ENCODE peak calls at places on chromosomes 11 and 22, in seven cellular contexts. E is AG20443; R is foreskin fibroblast; M is T-helper 2 cell; H is activated T-helper 1 cell treated with anti-CD3 and anti-CD28 coated beads, Interleukin-2, amount 50 U/mL, for 16 hours; A is NCI-H1417 treated with DMSO at 0.1 percent for 48 hours; P is activated T-cell treated with anti-CD3 and anti-CD28 coated beads for 24 hours. W is an unnamed sample.

GRCh38 chr22:41780714-41781507 is 19.6 kb upstream of the CCDC134 start:
- DNase-seq in P (peak; percentile 84), E (peak; percentile 57), R (peak; percentile 41), H (peak; percentile 73), M (peak; percentile 87), A (no peak), W (no peak)

GRCh38 chr11:95671768-95672167 is 117.8 kb downstream of the FAM76B start:
- DNase-seq in R (peak; percentile 56), A (no peak), H (no peak), P (no peak), M (no peak), E (peak; percentile 29), W (no peak)

GRCh38 chr22:40035351-40035750 is 40.6 kb downstream of the FAM83F start:
- DNase-seq in M (no peak), E (no peak), H (no peak), R (no peak), P (no peak), A (no peak), W (no peak)

GRCh38 chr22:43818981-43819690 is 7.0 kb upstream of the EFCAB6 start:
- DNase-seq in P (no peak), M (no peak), H (no peak), R (no peak), A (no peak), E (no peak), W (no peak)

GRCh38 chr22:40107756-40108437 is 69.8 kb upstream of the TNRC6B start:
- DNase-seq in A (no peak), M (no peak), P (peak; percentile 26), R (peak; percentile 67), H (no peak), E (peak; percentile 83), W (no peak)

GRCh38 chr22:32380991-32381390 is 23.3 kb downstream of the RFPL3 start:
- DNase-seq in P (no peak), R (no peak), M (no peak), H (no peak), A (no peak), E (no peak), W (no peak)

GRCh38 chr22:38290347-38290746 is 17.5 kb upstream of the TMEM184B start:
- DNase-seq in E (no peak), P (no peak), M (no peak), A (no peak), H (no peak), R (no peak), W (no peak)

GRCh38 chr11:66996609-66997273 is 21.6 kb downstream of the C11orf86 start:
- DNase-seq in H (no peak), E (peak; percentile 80), P (no peak), R (peak; percentile 23), M (no peak), A (no peak), W (no peak)

GRCh38 chr11:133955091-133955846 is 1.5 kb downstream of the IGSF9B start:
- DNase-seq in R (no peak), M (peak; percentile 32), A (no peak), P (no peak), E (no peak), H (no peak), W (no peak)

GRCh38 chr11:11034476-11034875 is 176.6 kb upstream of the ZBED5 start:
- DNase-seq in M (no peak), R (no peak), P (no peak), A (no peak), E (no peak), H (no peak), W (no peak)

GRCh38 chr11:119964136-119965025 is 173.5 kb downstream of the TRIM29 start:
- DNase-seq in H (no peak), R (no peak), A (no peak), E (no peak), P (no peak), M (no peak), W (no peak)

GRCh38 chr11:118843518-118843917 is 40.2 kb upstream of the CXCR5 start:
- DNase-seq in E (no peak), A (no peak), R (peak; percentile 12), H (no peak), P (no peak), M (no peak), W (no peak)

GRCh38 chr11:72069200-72069599 is 11.1 kb downstream of the NUMA1 start:
- DNase-seq in R (peak; percentile 72), A (no peak), P (no peak), E (no peak), M (no peak), H (no peak), W (no peak)

GRCh38 chr11:120054016-120054752 is 83.7 kb downstream of the TRIM29 start:
- DNase-seq in H (no peak), A (no peak), M (no peak), P (no peak), R (no peak), E (no peak), W (no peak)

GRCh38 chr11:130816516-130816915 is 99.8 kb downstream of the SNX19 start:
- DNase-seq in M (no peak), H (no peak), R (peak; percentile 42), A (no peak), P (no peak), E (no peak), W (no peak)

GRCh38 chr11:8577791-8578581 is 16.0 kb downstream of the STK33 start:
- DNase-seq in M (no peak), E (no peak), P (no peak), R (peak; percentile 43), A (no peak), H (no peak), W (no peak)

GRCh38 chr22:26285632-26286031 is 116.4 kb downstream of the SEZ6L start:
- DNase-seq in R (no peak), H (no peak), E (no peak), P (no peak), M (no peak), A (no peak), W (no peak)

GRCh38 chr11:6365659-6366058 is 24.6 kb upstream of the SMPD1 start:
- DNase-seq in M (no peak), R (no peak), E (no peak), H (no peak), A (no peak), P (no peak), W (no peak)

GRCh38 chr11:63738720-63739360 is 29.7 kb downstream of the ZFTA start:
- DNase-seq in R (peak; percentile 90), E (peak; percentile 67), A (peak; percentile 35), P (peak; percentile 53), H (peak; percentile 38), M (peak; percentile 37), W (no peak)

GRCh38 chr11:130765951-130766649 is 150.2 kb downstream of the SNX19 start:
- DNase-seq in M (no peak), A (no peak), H (no peak), R (peak; percentile 85), P (no peak), E (no peak), W (no peak)

GRCh38 chr22:30843245-30843644 is 125.3 kb downstream of the MORC2 start:
- DNase-seq in M (no peak), P (no peak), R (no peak), A (no peak), H (no peak), E (no peak), W (no peak)

GRCh38 chr11:64353101-64353738 is 5.7 kb upstream of the RPS6KA4 start:
- DNase-seq in H (no peak), E (no peak), M (no peak), R (no peak), P (no peak), A (peak; percentile 54), W (no peak)

GRCh38 chr22:45904236-45904635 is 72.7 kb downstream of the WNT7B start:
- DNase-seq in A (no peak), M (no peak), H (no peak), E (no peak), R (no peak), P (no peak), W (no peak)

GRCh38 chr11:43021466-43021865 is 290.3 kb upstream of the API5 start:
- DNase-seq in M (no peak), R (no peak), H (no peak), P (no peak), E (no peak), A (no peak), W (no peak)

GRCh38 chr22:26968873-26969272 is 311.5 kb downstream of the MIAT start:
- DNase-seq in E (peak; percentile 32), R (no peak), M (no peak), P (no peak), A (no peak), H (no peak), W (no peak)

GRCh38 chr11:12706531-12707499 is 32.6 kb downstream of the TEAD1 start:
- DNase-seq in M (no peak), R (peak; percentile 58), E (no peak), H (no peak), A (peak; percentile 31), P (no peak), W (no peak)

GRCh38 chr11:18775492-18776292 is 15.9 kb downstream of the PTPN5 start:
- DNase-seq in M (peak; percentile 13), R (peak; percentile 70), P (peak; percentile 46), A (no peak), H (no peak), E (peak; percentile 53), W (peak; percentile 26)

W was measured in amygdala.